ENCODE peak calls at places on chromosomes 6 and 20, in five cellular contexts. Q, F, K, L and N are unnamed samples.

GRCh38 chr6:170296746-170297576 is 6.1 kb upstream of the DLL1 start:
- DNase-seq in Q (no peak), F (no peak), K (no peak), L (no peak), N (no peak)

GRCh38 chr20:11492391-11492790 is 425.3 kb upstream of the BTBD3 start:
- DNase-seq in Q (no peak), F (no peak), K (no peak), L (no peak), N (no peak)

GRCh38 chr6:155373276-155373675 is 59.0 kb upstream of the TFB1M start:
- DNase-seq in Q (no peak), F (no peak), K (no peak), L (no peak), N (no peak)

GRCh38 chr20:43849496-43850197 is 65.0 kb upstream of the TOX2 start:
- DNase-seq in Q (no peak), F (no peak), K (no peak), L (peak; percentile 11), N (peak; percentile 75)

GRCh38 chr6:21294144-21294543 is 299.4 kb upstream of the SOX4 start:
- DNase-seq in Q (no peak), F (no peak), K (no peak), L (no peak), N (no peak)

GRCh38 chr6:57313711-57314471 is 3.5 kb upstream of the PRIM2 start:
- DNase-seq in Q (no peak), F (peak; percentile 82), K (peak; percentile 36), L (peak; percentile 98), N (peak; percentile 72)

GRCh38 chr20:63130654-63131577 is 85.0 kb downstream of the YTHDF1 start:
- DNase-seq in Q (peak; percentile 25), F (no peak), K (no peak), L (no peak), N (no peak)

GRCh38 chr20:20733943-20734342 is 21.5 kb upstream of the RALGAPA2 start:
- DNase-seq in Q (no peak), F (no peak), K (no peak), L (no peak), N (no peak)

GRCh38 chr6:169915769-169916550 is 164.5 kb downstream of the ERMARD start:
- DNase-seq in Q (no peak), F (no peak), K (no peak), L (no peak), N (no peak)

GRCh38 chr6:130381012-130381411 is 15.2 kb downstream of the TMEM200A start:
- DNase-seq in Q (no peak), F (no peak), K (no peak), L (no peak), N (no peak)

GRCh38 chr6:150403458-150404245 is 34.8 kb downstream of the IYD start:
- DNase-seq in Q (no peak), F (peak; percentile 81), K (no peak), L (peak; percentile 96), N (no peak)

GRCh38 chr20:59832406-59833156 is 100.9 kb downstream of the SYCP2 start:
- DNase-seq in Q (no peak), F (no peak), K (no peak), L (no peak), N (no peak)

GRCh38 chr20:63412889-63413288 is 51.7 kb upstream of the CHRNA4 start:
- DNase-seq in Q (no peak), F (no peak), K (no peak), L (no peak), N (no peak)

GRCh38 chr6:34243901-34244884 is 4.6 kb downstream of the SMIM29 start:
- DNase-seq in Q (peak; percentile 53), F (peak; percentile 58), K (no peak), L (peak; percentile 93), N (peak; percentile 96)

GRCh38 chr20:58577139-58577806 is 62.1 kb upstream of the APCDD1L start:
- DNase-seq in Q (no peak), F (no peak), K (no peak), L (no peak), N (no peak)

GRCh38 chr6:167682546-167683027 is 144.1 kb upstream of the AFDN start:
- DNase-seq in Q (no peak), F (no peak), K (no peak), L (no peak), N (no peak)

GRCh38 chr6:38804368-38804767 is 89.3 kb downstream of the DNAH8 start:
- DNase-seq in Q (no peak), F (no peak), K (peak; percentile 9), L (no peak), N (no peak)

GRCh38 chr6:143059616-143060353 is 904 bp upstream of the AIG1 start:
- DNase-seq in Q (no peak), F (peak; percentile 23), K (no peak), L (peak; percentile 96), N (peak; percentile 49)

GRCh38 chr6:117346142-117346930 is 79.4 kb downstream of the ROS1 start:
- DNase-seq in Q (no peak), F (no peak), K (peak; percentile 17), L (peak; percentile 52), N (peak; percentile 57)

GRCh38 chr6:79868098-79868722 is 79.1 kb downstream of the ELOVL4 start:
- DNase-seq in Q (no peak), F (peak; percentile 63), K (peak; percentile 86), L (peak; percentile 78), N (no peak)

GRCh38 chr6:137193256-137194070 is 20.0 kb upstream of the IL22RA2 start:
- DNase-seq in Q (no peak), F (no peak), K (no peak), L (no peak), N (no peak)

GRCh38 chr6:118356054-118356453 is 192.0 kb upstream of the PLN start:
- DNase-seq in Q (no peak), F (no peak), K (no peak), L (no peak), N (no peak)

GRCh38 chr6:159169557-159170332 is 545 bp downstream of the FNDC1 start:
- DNase-seq in Q (peak; percentile 52), F (no peak), K (no peak), L (peak; percentile 6), N (peak; percentile 39)

GRCh38 chr6:1337791-1338190 is 25.9 kb downstream of the FOXQ1 start:
- DNase-seq in Q (no peak), F (no peak), K (no peak), L (no peak), N (no peak)

GRCh38 chr20:36251426-36251825 is 15.1 kb downstream of the AAR2 start:
- DNase-seq in Q (no peak), F (no peak), K (no peak), L (no peak), N (no peak)

GRCh38 chr6:121463087-121463486 is 27.6 kb downstream of the GJA1 start:
- DNase-seq in Q (no peak), F (no peak), K (no peak), L (no peak), N (no peak)

GRCh38 chr6:132382630-132383175 is 18.6 kb downstream of the MOXD1 start:
- DNase-seq in Q (no peak), F (no peak), K (no peak), L (no peak), N (no peak)

GRCh38 chr6:112030206-112030932 is 23.5 kb upstream of the CCN6 start:
- DNase-seq in Q (no peak), F (no peak), K (no peak), L (no peak), N (no peak)

GRCh38 chr6:160455484-160456213 is 107.5 kb downstream of the SLC22A3 start:
- DNase-seq in Q (peak; percentile 55), F (no peak), K (peak; percentile 41), L (peak; percentile 22), N (no peak)

GRCh38 chr6:42177514-42178364 is 4.6 kb downstream of the GUCA1A start:
- DNase-seq in Q (no peak), F (no peak), K (no peak), L (no peak), N (no peak)

GRCh38 chr6:41577865-41578713 is 31.9 kb downstream of the FOXP4 start:
- DNase-seq in Q (no peak), F (no peak), K (peak; percentile 35), L (peak; percentile 36), N (no peak)

GRCh38 chr20:63472159-63472811 is at the start of gene KCNQ2:
- DNase-seq in Q (no peak), F (no peak), K (no peak), L (no peak), N (no peak)

GRCh38 chr6:51265426-51265825 is 446.8 kb downstream of the TFAP2B start:
- DNase-seq in Q (no peak), F (no peak), K (no peak), L (no peak), N (no peak)

GRCh38 chr6:110181131-110182027 is 1.2 kb downstream of the CDC40 start:
- DNase-seq in Q (no peak), F (no peak), K (no peak), L (no peak), N (no peak)

GRCh38 chr6:149055195-149055899 is 262.2 kb upstream of the TAB2 start:
- DNase-seq in Q (no peak), F (no peak), K (no peak), L (no peak), N (no peak)